ENCODE peak calls at places on chromosome 1, in six cellular contexts. One of them, this sample, is unnamed.

GRCh38 chr1:30744060-30744756 is 13.4 kb downstream of the LAPTM5 start:
- DNase-seq in psoas muscle: no peak
- DNase-seq in right atrium auricular region: no peak
- DNase-seq in EH: peak
- DNase-seq in A172: no peak
- DNase-seq in Panc1: no peak
- DNase-seq in this sample: no peak

GRCh38 chr1:50894340-50894739 is 65.7 kb downstream of the FAF1 start:
- DNase-seq in psoas muscle: no peak
- DNase-seq in right atrium auricular region: no peak
- DNase-seq in EH: no peak
- DNase-seq in A172: no peak
- DNase-seq in Panc1: no peak
- DNase-seq in this sample: no peak

GRCh38 chr1:12196641-12197482 is 30.1 kb downstream of the TNFRSF1B start:
- DNase-seq in psoas muscle: no peak
- DNase-seq in right atrium auricular region: no peak
- DNase-seq in EH: no peak
- DNase-seq in A172: no peak
- DNase-seq in Panc1: no peak
- DNase-seq in this sample: no peak

GRCh38 chr1:108119500-108119899 is 80.6 kb downstream of the SLC25A24 start:
- DNase-seq in psoas muscle: no peak
- DNase-seq in right atrium auricular region: no peak
- DNase-seq in EH: no peak
- DNase-seq in A172: no peak
- DNase-seq in Panc1: no peak
- DNase-seq in this sample: no peak

GRCh38 chr1:27772071-27772470 is 948 bp upstream of the STX12 start:
- DNase-seq in psoas muscle: no peak
- DNase-seq in right atrium auricular region: no peak
- DNase-seq in EH: peak
- DNase-seq in A172: no peak
- DNase-seq in Panc1: no peak
- DNase-seq in this sample: no peak

GRCh38 chr1:198007687-198008627 is 90.8 kb downstream of the LHX9 start:
- DNase-seq in psoas muscle: no peak
- DNase-seq in right atrium auricular region: no peak
- DNase-seq in EH: peak
- DNase-seq in A172: peak
- DNase-seq in Panc1: no peak
- DNase-seq in this sample: no peak

GRCh38 chr1:246932366-246932700 is 585 bp upstream of the AHCTF1 start:
- DNase-seq in psoas muscle: no peak
- DNase-seq in right atrium auricular region: no peak
- DNase-seq in EH: no peak
- DNase-seq in A172: no peak
- DNase-seq in Panc1: no peak
- DNase-seq in this sample: no peak

GRCh38 chr1:83090195-83090594 is 908.7 kb downstream of the TTLL7 start:
- DNase-seq in psoas muscle: no peak
- DNase-seq in right atrium auricular region: no peak
- DNase-seq in EH: no peak
- DNase-seq in A172: peak
- DNase-seq in Panc1: no peak
- DNase-seq in this sample: no peak

GRCh38 chr1:226903819-226904710 is 33.6 kb downstream of the PSEN2 start:
- DNase-seq in psoas muscle: no peak
- DNase-seq in right atrium auricular region: no peak
- DNase-seq in EH: peak
- DNase-seq in A172: peak
- DNase-seq in Panc1: no peak
- DNase-seq in this sample: no peak

This sample was measured in NCI-H2029.